ENCODE peak calls at places on chromosomes 13 and 19, in four cellular contexts. H is breast epithelium, B is cardiac fibroblast, O is endothelial cell. L is an unnamed sample.

GRCh38 chr13:110509971-110510786 is 51.3 kb downstream of the RAB20 start:
- DNase-seq in H (no peak), B (no peak), O (no peak), L (peak)

GRCh38 chr13:45368571-45368970 is 27.6 kb upstream of the TPT1 start:
- DNase-seq in H (no peak), B (no peak), O (no peak), L (no peak)

GRCh38 chr13:110274687-110275086 is 32.3 kb downstream of the COL4A1 start:
- DNase-seq in H (no peak), B (peak), O (no peak), L (no peak)

GRCh38 chr19:42081584-42082258 is 5.8 kb downstream of the ZNF574 start:
- DNase-seq in H (no peak), B (peak), O (no peak), L (no peak)

GRCh38 chr13:99961634-99962033 is 9.9 kb downstream of the ZIC5 start:
- DNase-seq in H (no peak), B (no peak), O (no peak), L (no peak)

GRCh38 chr19:35828694-35829301 is 16.2 kb upstream of the PRODH2 start:
- DNase-seq in H (no peak), B (peak), O (peak), L (no peak)

GRCh38 chr13:107370036-107370785 is 802.3 kb upstream of the ARGLU1 start:
- DNase-seq in H (no peak), B (peak), O (no peak), L (no peak)

GRCh38 chr19:41616785-41617621 is 9.9 kb downstream of the CEACAM4 start:
- DNase-seq in H (no peak), B (peak), O (peak), L (no peak)

GRCh38 chr13:33610471-33611015 is 207.4 kb upstream of the RFC3 start:
- DNase-seq in H (no peak), B (peak), O (no peak), L (no peak)

GRCh38 chr19:54108496-54108895 is 5.8 kb downstream of the NDUFA3 start:
- DNase-seq in H (no peak), B (no peak), O (no peak), L (no peak)

GRCh38 chr13:40776232-40776631 is 5.2 kb upstream of the MRPS31 start:
- DNase-seq in H (no peak), B (no peak), O (no peak), L (no peak)

GRCh38 chr13:75223981-75224742 is 257.8 kb downstream of the TBC1D4 start:
- DNase-seq in H (no peak), B (no peak), O (no peak), L (no peak)

GRCh38 chr13:54805743-54806142 is 1777.1 kb downstream of the OLFM4 start:
- DNase-seq in H (no peak), B (no peak), O (no peak), L (no peak)

GRCh38 chr19:13064092-13064489 is 38.6 kb downstream of the LYL1 start:
- DNase-seq in H (no peak), B (no peak), O (no peak), L (no peak)

GRCh38 chr19:38693380-38694223 is 46.2 kb downstream of the ACTN4 start:
- DNase-seq in H (no peak), B (peak), O (no peak), L (peak)

GRCh38 chr13:75867718-75868117 is 231.6 kb downstream of the LMO7 start:
- DNase-seq in H (no peak), B (no peak), O (no peak), L (no peak)

GRCh38 chr19:39351537-39352037 is 9.4 kb downstream of the SAMD4B start:
- DNase-seq in H (no peak), B (no peak), O (no peak), L (peak)

GRCh38 chr13:24617394-24618218 is 62.6 kb upstream of the ATP12A start:
- DNase-seq in H (no peak), B (no peak), O (no peak), L (no peak)

GRCh38 chr19:12872941-12873890 is 8.0 kb downstream of the DNASE2 start:
- DNase-seq in H (no peak), B (peak), O (no peak), L (peak)

GRCh38 chr13:95192998-95193397 is 108.3 kb downstream of the ABCC4 start:
- DNase-seq in H (no peak), B (no peak), O (no peak), L (no peak)

GRCh38 chr13:36875431-36875830 is 44.6 kb downstream of the SMAD9 start:
- DNase-seq in H (no peak), B (no peak), O (no peak), L (no peak)

GRCh38 chr13:59715591-59715990 is 448.1 kb downstream of the DIAPH3 start:
- DNase-seq in H (no peak), B (no peak), O (no peak), L (no peak)

GRCh38 chr13:21336609-21337008 is 122.5 kb downstream of the ZDHHC20 start:
- DNase-seq in H (no peak), B (no peak), O (no peak), L (no peak)

GRCh38 chr13:39110518-39111097 is 72.4 kb downstream of the NHLRC3 start:
- DNase-seq in H (no peak), B (no peak), O (no peak), L (no peak)

GRCh38 chr19:31113250-31113685 is 236.0 kb downstream of the TSHZ3 start:
- DNase-seq in H (no peak), B (no peak), O (no peak), L (no peak)

GRCh38 chr19:31111741-31112140 is 237.5 kb downstream of the TSHZ3 start:
- DNase-seq in H (no peak), B (no peak), O (no peak), L (no peak)

GRCh38 chr19:31112158-31112557 is 237.1 kb downstream of the TSHZ3 start:
- DNase-seq in H (no peak), B (no peak), O (no peak), L (no peak)

GRCh38 chr19:31109626-31110025 is 239.6 kb downstream of the TSHZ3 start:
- DNase-seq in H (no peak), B (no peak), O (no peak), L (no peak)

GRCh38 chr19:31110331-31110730 is 238.9 kb downstream of the TSHZ3 start:
- DNase-seq in H (no peak), B (peak), O (peak), L (no peak)
- TF ChIP-seq CTCF in H (no peak), B (peak), O (no peak), L (no peak)

GRCh38 chr19:47490847-47491246 is 6.8 kb upstream of the KPTN start:
- DNase-seq in H (no peak), B (no peak), O (no peak), L (no peak)
- TF ChIP-seq CTCF in H (no peak), B (no peak), O (no peak), L (no peak)

DNA sequence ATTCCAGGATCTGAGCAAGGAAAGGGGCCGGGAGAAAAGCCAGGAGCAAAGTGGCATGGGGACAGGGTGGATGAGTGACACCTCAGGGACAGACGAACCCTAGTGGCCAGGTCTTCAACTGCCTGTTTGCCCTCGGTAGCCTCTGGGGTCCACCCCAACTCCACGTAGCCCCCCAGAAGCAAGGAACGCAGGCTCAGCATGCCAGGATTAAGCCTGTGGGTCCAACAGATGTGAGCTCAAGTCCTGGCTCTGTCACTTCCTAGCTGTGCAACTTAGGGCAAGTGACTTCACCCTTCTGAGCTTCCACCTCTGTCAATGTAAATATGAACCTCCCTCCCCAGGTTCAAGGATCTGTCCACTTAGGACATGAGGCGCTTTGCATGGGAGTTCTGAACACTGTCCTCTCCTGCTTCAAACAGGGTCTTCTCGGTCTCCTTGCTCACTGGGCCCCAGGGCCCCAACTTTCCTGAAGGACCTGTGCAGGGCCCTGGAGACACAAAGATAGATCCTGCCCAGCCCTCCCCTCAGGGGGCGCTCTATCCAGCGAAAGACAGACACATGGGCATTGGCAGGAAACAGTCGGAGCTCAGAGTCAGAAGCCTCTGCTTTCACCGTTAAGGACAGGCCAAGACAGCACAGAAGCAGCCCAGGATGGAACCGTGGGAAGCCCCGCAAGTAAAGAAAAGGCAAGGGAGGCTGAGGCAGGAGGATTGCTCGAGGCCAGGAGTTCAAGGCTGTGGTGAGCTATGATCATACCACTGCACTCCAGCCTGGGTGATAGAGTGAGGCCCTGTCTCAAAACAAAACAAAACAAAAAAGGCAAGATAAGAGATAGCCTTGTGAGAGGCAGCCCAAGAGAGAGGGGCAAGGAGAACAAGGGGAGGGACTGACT is 13.2 kb downstream of the SYDE1 start:
- DNase-seq in H (no peak), B (no peak), O (no peak), L (no peak)
- TF ChIP-seq CTCF in H (no peak), B (no peak), O (no peak), L (no peak)

GRCh38 chr13:50745542-50745941 is 98.0 kb downstream of the DLEU7 start:
- DNase-seq in H (no peak), B (no peak), O (no peak), L (no peak)
- TF ChIP-seq CTCF in H (no peak), B (no peak), O (peak), L (no peak)

DNA sequence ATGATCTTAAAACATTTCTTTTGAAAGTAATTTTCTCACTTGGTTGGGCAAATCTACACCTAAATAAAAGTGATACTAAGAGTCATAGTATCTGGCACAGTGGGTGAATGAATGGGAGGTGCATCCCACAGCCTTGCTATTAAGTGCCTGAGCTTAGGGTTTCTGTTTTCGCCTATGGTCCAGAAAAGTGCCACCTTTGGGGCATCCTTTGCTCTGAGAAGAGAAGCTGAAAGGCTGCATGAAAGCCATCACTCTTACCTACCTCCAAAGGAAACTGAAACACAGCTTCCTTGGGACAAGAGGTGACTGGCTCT is 55.6 kb upstream of the AKAP11 start:
- DNase-seq in H (no peak), B (no peak), O (no peak), L (no peak)
- TF ChIP-seq CTCF in H (no peak), B (no peak), O (no peak), L (no peak)

GRCh38 chr13:30334663-30335386 is 27.5 kb upstream of the KATNAL1 start:
- DNase-seq in H (no peak), B (no peak), O (peak), L (peak)
- TF ChIP-seq CTCF in H (no peak), B (peak), O (peak), L (peak)

DNA sequence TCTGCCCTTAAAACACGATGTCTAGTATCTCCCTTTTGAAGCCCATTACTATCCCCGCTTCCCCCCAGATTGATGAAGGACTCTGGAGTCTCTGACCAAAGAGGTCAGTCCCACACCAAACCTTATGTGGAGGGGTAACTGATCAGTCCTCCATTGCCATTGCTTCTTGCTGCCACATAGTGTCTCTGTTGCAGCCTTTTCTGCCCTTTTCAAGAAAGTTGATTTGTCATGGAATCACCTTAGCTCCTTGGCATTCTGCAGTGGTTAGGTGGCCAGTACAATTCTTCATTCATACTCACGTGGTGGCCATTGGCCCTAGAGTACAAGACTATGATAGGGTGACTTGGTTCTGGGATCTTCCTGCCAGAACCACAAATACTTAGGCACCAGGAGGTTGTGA is 8.4 kb upstream of the HTR2A start:
- DNase-seq in H (no peak), B (peak), O (no peak), L (no peak)
- TF ChIP-seq CTCF in H (no peak), B (peak), O (no peak), L (peak)

GRCh38 chr19:28705008-28705407 is 507.9 kb downstream of the UQCRFS1 start:
- DNase-seq in H (no peak), B (peak), O (no peak), L (no peak)
- TF ChIP-seq CTCF in H (no peak), B (peak), O (no peak), L (no peak)

GRCh38 chr19:15475611-15476010 is 3.7 kb downstream of the PGLYRP2 start:
- DNase-seq in H (no peak), B (no peak), O (no peak), L (peak)

GRCh38 chr19:15476334-15476733 is 3.0 kb downstream of the PGLYRP2 start:
- DNase-seq in H (no peak), B (no peak), O (no peak), L (peak)

GRCh38 chr19:15475169-15475568 is 4.1 kb downstream of the PGLYRP2 start:
- DNase-seq in H (no peak), B (no peak), O (no peak), L (no peak)

GRCh38 chr19:15479391-15480345 is at the start of gene PGLYRP2:
- DNase-seq in H (peak), B (peak), O (no peak), L (no peak)
- TF ChIP-seq CTCF in H (no peak), B (no peak), O (no peak), L (peak)

L was measured in GM13977.